ENCODE peak calls at places on chromosomes 12 and 14, in seven cellular contexts. A, L, W, D, R, V and C are unnamed samples.

GRCh38 chr14:24892730-24893059 is 157.3 kb downstream of the STXBP6 start:
- DNase-seq in A (no peak), L (no peak), W (no peak), D (no peak), R (no peak), V (peak; percentile 12), C (no peak)

GRCh38 chr12:75944097-75944904 is 87.3 kb downstream of the PHLDA1 start:
- DNase-seq in A (peak; percentile 41), L (peak; percentile 90), W (peak; percentile 90), D (no peak), R (peak; percentile 64), V (peak; percentile 71), C (no peak)

GRCh38 chr14:44530482-44530881 is 23.4 kb upstream of the FSCB start:
- DNase-seq in A (no peak), L (no peak), W (no peak), D (no peak), R (no peak), V (no peak), C (no peak)

GRCh38 chr14:30601579-30601916 is 20.6 kb upstream of the SCFD1 start:
- DNase-seq in A (no peak), L (no peak), W (no peak), D (no peak), R (no peak), V (no peak), C (no peak)

GRCh38 chr12:24596768-24597388 is 352.0 kb downstream of the BCAT1 start:
- DNase-seq in A (peak; percentile 28), L (peak; percentile 46), W (peak; percentile 28), D (peak; percentile 59), R (peak; percentile 26), V (peak; percentile 74), C (peak; percentile 57)

GRCh38 chr14:101535232-101535631 is 26.1 kb upstream of the DIO3 start:
- DNase-seq in A (peak; percentile 73), L (no peak), W (no peak), D (no peak), R (peak; percentile 52), V (no peak), C (no peak)

GRCh38 chr12:591571-592505 is 71.4 kb downstream of the NINJ2 start:
- DNase-seq in A (no peak), L (no peak), W (no peak), D (peak; percentile 89), R (no peak), V (no peak), C (no peak)

GRCh38 chr14:85060116-85060515 is 469.8 kb upstream of the FLRT2 start:
- DNase-seq in A (no peak), L (peak; percentile 30), W (no peak), D (no peak), R (no peak), V (no peak), C (no peak)

GRCh38 chr12:78185109-78185508 is 354.4 kb downstream of the NAV3 start:
- DNase-seq in A (no peak), L (peak; percentile 80), W (no peak), D (no peak), R (no peak), V (no peak), C (no peak)

GRCh38 chr12:69024413-69024812 is 91.4 kb upstream of the CPM start:
- DNase-seq in A (no peak), L (peak; percentile 96), W (no peak), D (no peak), R (peak; percentile 87), V (no peak), C (no peak)

GRCh38 chr12:69024907-69025306 is 91.9 kb upstream of the CPM start:
- DNase-seq in A (no peak), L (peak; percentile 71), W (no peak), D (no peak), R (no peak), V (no peak), C (no peak)

GRCh38 chr12:69027411-69027811 is 94.4 kb upstream of the CPM start:
- DNase-seq in A (no peak), L (peak; percentile 27), W (no peak), D (no peak), R (no peak), V (no peak), C (no peak)

GRCh38 chr12:69026341-69026740 is 93.4 kb upstream of the CPM start:
- DNase-seq in A (no peak), L (no peak), W (no peak), D (no peak), R (no peak), V (no peak), C (no peak)

GRCh38 chr12:69028941-69029729 is 96.2 kb upstream of the CPM start:
- DNase-seq in A (no peak), L (peak; percentile 48), W (no peak), D (no peak), R (no peak), V (no peak), C (no peak)
- H2AFZ ChIP-seq in A (no peak overlapping the region), L (no peak overlapping the region), W (no peak overlapping the region), D (peak overlapping the region; percentile 30), R (no peak overlapping the region), V (peak overlapping the region; percentile 83), C (no peak overlapping the region)

DNA sequence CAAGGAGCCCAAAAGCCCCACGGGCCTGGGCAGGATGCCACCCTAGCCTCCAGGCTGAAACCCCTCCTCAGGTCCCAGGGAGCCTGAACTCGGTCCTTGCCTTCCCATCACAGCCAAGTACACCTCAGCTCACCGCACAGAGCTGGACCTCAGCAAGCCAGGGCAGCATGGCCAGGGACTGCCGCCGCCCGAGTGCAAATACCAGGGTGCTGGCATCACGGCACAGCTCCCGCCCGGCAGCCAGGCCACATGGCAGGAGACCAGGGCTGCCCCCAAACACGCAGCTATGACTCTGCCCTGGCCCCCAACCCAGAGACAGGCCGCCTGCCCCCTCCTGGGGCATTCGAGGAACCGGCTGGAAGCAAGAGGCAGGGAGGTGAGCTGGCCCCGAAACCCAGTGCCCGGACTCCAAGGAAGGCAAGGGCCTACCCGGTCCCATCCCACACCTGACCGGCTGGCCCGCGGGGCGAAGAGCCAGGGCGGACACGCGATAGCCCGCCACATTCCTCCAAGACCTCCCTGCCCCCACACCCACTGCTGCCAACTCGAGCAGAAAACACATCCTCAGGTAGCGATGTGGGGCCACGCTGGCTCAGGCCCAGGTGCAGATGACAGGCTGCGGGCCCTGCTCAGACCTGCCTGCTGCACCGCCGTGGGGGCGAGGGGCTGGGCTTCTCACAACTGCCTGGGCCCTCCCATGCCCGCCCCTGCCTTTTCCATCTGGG is 2.7 kb downstream of the JAG2 start:
- DNase-seq in A (no peak), L (no peak), W (no peak), D (no peak), R (no peak), V (no peak), C (no peak)
- H3K4me1 ChIP-seq in A (peaks cover 26% of the 10 kb centered on the region), L (no peaks in the 10 kb centered on the region), W (no peaks in the 10 kb centered on the region), D (peaks cover 3% of the 10 kb centered on the region), R (peaks cover 2% of the 10 kb centered on the region), V (no peaks in the 10 kb centered on the region), C (peaks cover 6% of the 10 kb centered on the region)

GRCh38 chr12:40620564-40621019 is 71.6 kb upstream of the CNTN1 start:
- DNase-seq in A (no peak), L (no peak), W (no peak), D (no peak), R (no peak), V (no peak), C (no peak)

GRCh38 chr12:40618621-40619020 is 73.6 kb upstream of the CNTN1 start:
- DNase-seq in A (no peak), L (peak; percentile 21), W (no peak), D (no peak), R (no peak), V (no peak), C (no peak)

GRCh38 chr12:40616383-40616900 is 75.8 kb upstream of the CNTN1 start:
- DNase-seq in A (no peak), L (no peak), W (no peak), D (peak; percentile 19), R (no peak), V (no peak), C (no peak)

DNA sequence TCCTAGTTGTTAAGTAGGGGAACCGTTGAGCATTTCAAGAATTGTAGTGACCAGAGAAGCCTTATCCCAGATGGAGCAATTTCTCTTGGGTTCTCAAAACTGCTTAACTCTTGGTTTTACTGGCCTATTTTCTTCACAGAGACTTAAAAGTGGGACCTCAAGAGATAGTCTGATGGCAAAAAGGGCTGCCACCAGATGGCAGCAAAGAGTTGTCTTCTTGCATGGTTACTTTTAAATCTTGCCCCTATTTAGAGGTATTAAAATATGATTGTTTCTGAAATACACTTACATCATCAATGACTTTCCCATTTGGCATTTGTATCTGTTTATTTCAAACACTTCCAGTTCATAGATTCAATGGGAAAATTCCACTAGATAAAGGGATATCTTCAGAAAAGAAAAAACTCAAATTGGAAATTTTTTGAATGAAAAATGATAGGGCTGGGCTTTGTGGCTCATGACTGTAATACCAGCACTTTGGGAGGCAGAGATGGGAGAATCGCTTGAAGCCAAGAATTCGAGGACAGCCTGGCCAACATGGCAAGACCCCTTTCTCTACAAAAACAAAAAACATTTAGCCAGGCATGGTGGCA is 69.9 kb upstream of the CNTN1 start:
- DNase-seq in A (peak; percentile 59), L (peak; percentile 64), W (peak; percentile 70), D (peak; percentile 56), R (peak; percentile 78), V (peak; percentile 80), C (peak; percentile 69)
- TF ChIP-seq EZH2phosphoT487 in A (no peak), L (no peak), W (no peak), D (no peak), R (no peak), V (no peak), C (no peak)

DNA sequence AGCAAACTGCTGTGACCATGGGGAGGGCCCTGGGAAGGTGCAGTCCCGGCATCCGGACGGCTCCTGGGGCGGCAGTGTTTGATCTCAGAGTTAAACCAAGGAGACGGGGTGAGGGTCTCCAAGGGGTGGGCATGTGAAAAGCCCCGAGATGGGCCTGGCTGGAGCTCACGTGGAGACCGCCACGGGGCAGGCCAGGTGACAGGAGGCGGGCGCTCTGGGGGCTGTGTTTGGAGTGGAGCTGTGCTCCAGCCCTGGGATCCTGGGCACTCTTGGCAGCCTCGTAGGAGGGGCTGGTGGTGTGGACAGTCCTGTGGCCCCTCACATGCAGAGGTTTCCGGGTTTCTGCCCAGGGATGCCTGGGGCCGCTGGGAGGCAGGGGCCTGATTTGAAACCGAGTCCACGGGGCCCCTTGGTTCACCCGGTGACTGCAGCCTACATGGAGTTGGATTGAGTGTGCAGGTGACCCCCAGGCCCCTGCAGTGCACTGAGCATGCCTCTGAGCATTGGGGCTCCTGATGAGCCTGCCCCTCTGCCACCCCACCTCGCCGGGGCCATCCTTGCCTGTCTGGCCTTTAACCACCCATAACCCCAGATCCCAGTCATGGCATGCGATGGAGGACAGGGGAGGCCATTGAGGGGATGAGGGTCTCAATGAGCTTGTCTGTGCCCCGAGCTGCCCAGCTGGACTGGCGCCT is 8.4 kb downstream of the KIF26A start:
- DNase-seq in A (no peak), L (no peak), W (no peak), D (no peak), R (no peak), V (no peak), C (no peak)
- H2AFZ ChIP-seq in A (no peak overlapping the region), L (no peak overlapping the region), W (no peak overlapping the region), D (no peak overlapping the region), R (no peak overlapping the region), V (no peak overlapping the region), C (no peak overlapping the region)

GRCh38 chr12:116595672-116596071 is 36.5 kb downstream of the MAP1LC3B2 start:
- DNase-seq in A (no peak), L (no peak), W (no peak), D (no peak), R (no peak), V (no peak), C (no peak)
- H3K4me1 ChIP-seq in A (peaks cover 4% of the 10 kb centered on the region), L (peaks cover 47% of the 10 kb centered on the region), W (no peaks in the 10 kb centered on the region), D (no peaks in the 10 kb centered on the region), R (peaks cover 35% of the 10 kb centered on the region), V (peaks cover 4% of the 10 kb centered on the region), C (peaks cover 12% of the 10 kb centered on the region)